ENCODE peak calls at places on chromosomes 3 and 15, in six cellular contexts. One of them, this sample, is unnamed.

GRCh38 chr3:42640129-42640528 is 13.4 kb upstream of the ZBTB47 start:
- DNase-seq in upper lobe of right lung: no peak
- DNase-seq in AG10803: no peak
- DNase-seq in H4: no peak
- DNase-seq in iris pigment epithelial cell: no peak
- DNase-seq in fibroblast of lung: no peak
- DNase-seq in this sample: no peak

GRCh38 chr15:34621675-34622074 is 38.2 kb upstream of the GOLGA8B start:
- DNase-seq in upper lobe of right lung: no peak
- DNase-seq in AG10803: peak; percentile 59
- DNase-seq in H4: peak; percentile 9
- DNase-seq in iris pigment epithelial cell: peak; percentile 48
- DNase-seq in fibroblast of lung: peak; percentile 56
- DNase-seq in this sample: no peak

GRCh38 chr3:87673132-87673531 is 385.7 kb downstream of the CGGBP1 start:
- DNase-seq in upper lobe of right lung: no peak
- DNase-seq in AG10803: no peak
- DNase-seq in H4: no peak
- DNase-seq in iris pigment epithelial cell: no peak
- DNase-seq in fibroblast of lung: no peak
- DNase-seq in this sample: no peak

GRCh38 chr15:56086566-56086965 is 93.2 kb upstream of the NEDD4 start:
- DNase-seq in upper lobe of right lung: no peak
- DNase-seq in AG10803: no peak
- DNase-seq in H4: no peak
- DNase-seq in iris pigment epithelial cell: no peak
- DNase-seq in fibroblast of lung: no peak
- DNase-seq in this sample: no peak

GRCh38 chr3:188233320-188233719 is 79.4 kb downstream of the LPP start:
- DNase-seq in upper lobe of right lung: no peak
- DNase-seq in AG10803: peak; percentile 35
- DNase-seq in H4: no peak
- DNase-seq in iris pigment epithelial cell: peak; percentile 69
- DNase-seq in fibroblast of lung: peak; percentile 44
- DNase-seq in this sample: no peak

GRCh38 chr3:63067999-63068645 is 192.9 kb upstream of the CADPS start:
- DNase-seq in upper lobe of right lung: no peak
- DNase-seq in AG10803: peak; percentile 44
- DNase-seq in H4: peak; percentile 4
- DNase-seq in iris pigment epithelial cell: peak; percentile 48
- DNase-seq in fibroblast of lung: peak; percentile 56
- DNase-seq in this sample: peak; percentile 67

GRCh38 chr15:35168464-35168863 is 83.4 kb upstream of the NANOGP8 start:
- DNase-seq in upper lobe of right lung: no peak
- DNase-seq in AG10803: peak; percentile 40
- DNase-seq in H4: peak; percentile 19
- DNase-seq in iris pigment epithelial cell: peak; percentile 76
- DNase-seq in fibroblast of lung: peak; percentile 83
- DNase-seq in this sample: no peak

GRCh38 chr15:66730168-66731014 is 28.4 kb downstream of the SMAD6 start:
- DNase-seq in upper lobe of right lung: no peak
- DNase-seq in AG10803: peak; percentile 65
- DNase-seq in H4: no peak
- DNase-seq in iris pigment epithelial cell: peak; percentile 70
- DNase-seq in fibroblast of lung: no peak
- DNase-seq in this sample: no peak

GRCh38 chr15:73691398-73691797 is 7.2 kb downstream of the CD276 start:
- DNase-seq in upper lobe of right lung: peak; percentile 53
- DNase-seq in AG10803: peak; percentile 79
- DNase-seq in H4: no peak
- DNase-seq in iris pigment epithelial cell: peak; percentile 80
- DNase-seq in fibroblast of lung: peak; percentile 88
- DNase-seq in this sample: no peak

GRCh38 chr3:32278714-32279113 is 40.2 kb downstream of the CMTM8 start:
- DNase-seq in upper lobe of right lung: no peak
- DNase-seq in AG10803: no peak
- DNase-seq in H4: no peak
- DNase-seq in iris pigment epithelial cell: peak; percentile 88
- DNase-seq in fibroblast of lung: peak; percentile 22
- DNase-seq in this sample: no peak

GRCh38 chr3:42061711-42062408 is 29.3 kb upstream of the TRAK1 start:
- DNase-seq in upper lobe of right lung: no peak
- DNase-seq in AG10803: peak; percentile 96
- DNase-seq in H4: peak; percentile 62
- DNase-seq in iris pigment epithelial cell: peak; percentile 90
- DNase-seq in fibroblast of lung: peak; percentile 90
- DNase-seq in this sample: no peak

GRCh38 chr3:192947421-192947820 is 29.8 kb upstream of the MB21D2 start:
- DNase-seq in upper lobe of right lung: no peak
- DNase-seq in AG10803: no peak
- DNase-seq in H4: no peak
- DNase-seq in iris pigment epithelial cell: no peak
- DNase-seq in fibroblast of lung: peak; percentile 17
- DNase-seq in this sample: no peak

GRCh38 chr3:127889461-127889863 is 25.6 kb upstream of the KBTBD12 start:
- DNase-seq in upper lobe of right lung: no peak
- DNase-seq in AG10803: peak; percentile 55
- DNase-seq in H4: no peak
- DNase-seq in iris pigment epithelial cell: peak; percentile 95
- DNase-seq in fibroblast of lung: peak; percentile 84
- DNase-seq in this sample: no peak

GRCh38 chr3:146250449-146251382 is at the start of gene PLSCR4:
- DNase-seq in upper lobe of right lung: peak; percentile 86
- DNase-seq in AG10803: peak; percentile 80
- DNase-seq in H4: peak; percentile 67
- DNase-seq in iris pigment epithelial cell: peak; percentile 81
- DNase-seq in fibroblast of lung: peak; percentile 82
- DNase-seq in this sample: no peak

GRCh38 chr3:163185721-163186350 is 1689.2 kb downstream of the OTOL1 start:
- DNase-seq in upper lobe of right lung: no peak
- DNase-seq in AG10803: no peak
- DNase-seq in H4: no peak
- DNase-seq in iris pigment epithelial cell: no peak
- DNase-seq in fibroblast of lung: no peak
- DNase-seq in this sample: no peak

GRCh38 chr15:35129361-35129760 is 44.3 kb upstream of the NANOGP8 start:
- DNase-seq in upper lobe of right lung: no peak
- DNase-seq in AG10803: no peak
- DNase-seq in H4: no peak
- DNase-seq in iris pigment epithelial cell: no peak
- DNase-seq in fibroblast of lung: no peak
- DNase-seq in this sample: no peak

GRCh38 chr3:89145995-89146394 is 38.6 kb downstream of the EPHA3 start:
- DNase-seq in upper lobe of right lung: no peak
- DNase-seq in AG10803: peak; percentile 79
- DNase-seq in H4: peak; percentile 59
- DNase-seq in iris pigment epithelial cell: peak; percentile 86
- DNase-seq in fibroblast of lung: peak; percentile 92
- DNase-seq in this sample: no peak

GRCh38 chr3:31185004-31185357 is 290.5 kb upstream of the GADL1 start:
- DNase-seq in upper lobe of right lung: no peak
- DNase-seq in AG10803: peak; percentile 47
- DNase-seq in H4: no peak
- DNase-seq in iris pigment epithelial cell: peak; percentile 62
- DNase-seq in fibroblast of lung: peak; percentile 36
- DNase-seq in this sample: no peak

GRCh38 chr3:197507081-197507480 is 48.7 kb downstream of the BDH1 start:
- DNase-seq in upper lobe of right lung: no peak
- DNase-seq in AG10803: no peak
- DNase-seq in H4: no peak
- DNase-seq in iris pigment epithelial cell: no peak
- DNase-seq in fibroblast of lung: no peak
- DNase-seq in this sample: no peak

GRCh38 chr3:148329481-148330220 is 368.1 kb upstream of the AGTR1 start:
- DNase-seq in upper lobe of right lung: no peak
- DNase-seq in AG10803: no peak
- DNase-seq in H4: peak; percentile 41
- DNase-seq in iris pigment epithelial cell: peak; percentile 40
- DNase-seq in fibroblast of lung: peak; percentile 32
- DNase-seq in this sample: no peak

GRCh38 chr15:83207622-83208356 is at the start of gene HDGFL3:
- DNase-seq in upper lobe of right lung: peak; percentile 85
- DNase-seq in AG10803: peak; percentile 57
- DNase-seq in H4: peak; percentile 48
- DNase-seq in iris pigment epithelial cell: peak; percentile 65
- DNase-seq in fibroblast of lung: peak; percentile 65
- DNase-seq in this sample: peak; percentile 31

GRCh38 chr15:42072141-42072685 is 22.1 kb downstream of the PLA2G4D start:
- DNase-seq in upper lobe of right lung: no peak
- DNase-seq in AG10803: no peak
- DNase-seq in H4: no peak
- DNase-seq in iris pigment epithelial cell: no peak
- DNase-seq in fibroblast of lung: no peak
- DNase-seq in this sample: no peak

GRCh38 chr15:63892794-63893441 is 59.2 kb upstream of the HERC1 start:
- DNase-seq in upper lobe of right lung: peak; percentile 66
- DNase-seq in AG10803: no peak
- DNase-seq in H4: no peak
- DNase-seq in iris pigment epithelial cell: no peak
- DNase-seq in fibroblast of lung: no peak
- DNase-seq in this sample: peak; percentile 98

GRCh38 chr3:152376351-152377183 is 107.8 kb downstream of the MBNL1 start:
- DNase-seq in upper lobe of right lung: no peak
- DNase-seq in AG10803: peak; percentile 40
- DNase-seq in H4: no peak
- DNase-seq in iris pigment epithelial cell: peak; percentile 78
- DNase-seq in fibroblast of lung: peak; percentile 80
- DNase-seq in this sample: no peak

GRCh38 chr3:101970212-101970611 is 120.9 kb downstream of the NFKBIZ start:
- DNase-seq in upper lobe of right lung: no peak
- DNase-seq in AG10803: no peak
- DNase-seq in H4: no peak
- DNase-seq in iris pigment epithelial cell: no peak
- DNase-seq in fibroblast of lung: no peak
- DNase-seq in this sample: no peak

GRCh38 chr3:138180375-138181029 is 5.8 kb upstream of the DBR1 start:
- DNase-seq in upper lobe of right lung: no peak
- DNase-seq in AG10803: peak; percentile 26
- DNase-seq in H4: peak; percentile 59
- DNase-seq in iris pigment epithelial cell: peak; percentile 61
- DNase-seq in fibroblast of lung: peak; percentile 61
- DNase-seq in this sample: peak; percentile 54

GRCh38 chr15:31042731-31043130 is 51.3 kb upstream of the MTMR10 start:
- DNase-seq in upper lobe of right lung: no peak
- DNase-seq in AG10803: peak; percentile 66
- DNase-seq in H4: no peak
- DNase-seq in iris pigment epithelial cell: no peak
- DNase-seq in fibroblast of lung: no peak
- DNase-seq in this sample: no peak

GRCh38 chr3:48634661-48635221 is 520 bp downstream of the SLC26A6 start:
- DNase-seq in upper lobe of right lung: peak; percentile 78
- DNase-seq in AG10803: peak; percentile 48
- DNase-seq in H4: peak; percentile 13
- DNase-seq in iris pigment epithelial cell: peak; percentile 54
- DNase-seq in fibroblast of lung: peak; percentile 57
- DNase-seq in this sample: peak; percentile 47

GRCh38 chr3:124883766-124884473 is 3.2 kb downstream of the ITGB5 start:
- DNase-seq in upper lobe of right lung: no peak
- DNase-seq in AG10803: peak; percentile 45
- DNase-seq in H4: no peak
- DNase-seq in iris pigment epithelial cell: peak; percentile 46
- DNase-seq in fibroblast of lung: no peak
- DNase-seq in this sample: no peak

GRCh38 chr15:40721716-40722115 is 26.7 kb downstream of the RAD51 start:
- DNase-seq in upper lobe of right lung: no peak
- DNase-seq in AG10803: no peak
- DNase-seq in H4: no peak
- DNase-seq in iris pigment epithelial cell: no peak
- DNase-seq in fibroblast of lung: no peak
- DNase-seq in this sample: no peak

GRCh38 chr3:125684199-125684598 is 88.9 kb upstream of the OSBPL11 start:
- DNase-seq in upper lobe of right lung: peak; percentile 58
- DNase-seq in AG10803: peak; percentile 24
- DNase-seq in H4: no peak
- DNase-seq in iris pigment epithelial cell: peak; percentile 23
- DNase-seq in fibroblast of lung: peak; percentile 81
- DNase-seq in this sample: no peak